ENCODE peak calls at places on chromosomes 3 and 15, in eight cellular contexts. C is A549, E is GM12878, P is IMR-90, J is K562, H is HepG2, M is SK-N-SH, F is H1. K is an unnamed sample.
A peak's percentile ranks its signal among the peaks of the same experiment; 100 is the strongest.

GRCh38 chr3:72133329-72134011 is 348.5 kb upstream of the PROK2 start:
- DNase-seq in F (no peak), M (no peak), C (no peak), J (peak; percentile 47), E (no peak), P (no peak), H (peak; percentile 15), K (no peak)

GRCh38 chr3:31369637-31370036 is 163.1 kb upstream of the STT3B start:
- DNase-seq in F (no peak), H (peak; percentile 29), M (no peak), C (no peak), E (no peak), P (peak; percentile 48), J (no peak), K (no peak)

GRCh38 chr3:147422226-147422933 is 13.2 kb downstream of the ZIC1 start:
- DNase-seq in M (no peak), H (no peak), F (no peak), P (no peak), E (no peak), C (no peak), J (no peak), K (no peak)

GRCh38 chr3:76321615-76322014 is 536.3 kb upstream of the ZNF717 start:
- DNase-seq in H (no peak), M (no peak), C (no peak), F (no peak), J (no peak), P (no peak), E (no peak), K (no peak)

GRCh38 chr3:194276768-194277546 is 74.2 kb downstream of the CPN2 start:
- DNase-seq in E (no peak), P (peak; percentile 52), H (no peak), J (no peak), F (no peak), C (no peak), M (no peak), K (peak; percentile 12)

GRCh38 chr15:92821491-92822116 is 78.5 kb upstream of the CHD2 start:
- DNase-seq in F (no peak), M (no peak), H (no peak), J (no peak), E (no peak), C (no peak), P (peak; percentile 49), K (no peak)

GRCh38 chr3:61632568-61633175 is 71.3 kb downstream of the PTPRG start:
- DNase-seq in J (no peak), C (no peak), E (no peak), F (no peak), P (peak; percentile 50), H (no peak), M (no peak), K (no peak)

GRCh38 chr3:16329036-16329791 is 64.2 kb downstream of the OXNAD1 start:
- DNase-seq in C (no peak), P (no peak), M (no peak), F (no peak), E (no peak), H (no peak), J (no peak), K (no peak)

GRCh38 chr3:194031867-194032635 is 103.9 kb upstream of the HES1 start:
- DNase-seq in M (no peak), J (no peak), H (no peak), E (no peak), F (no peak), P (no peak), C (no peak), K (no peak)

GRCh38 chr3:189446959-189447560 is 184.1 kb upstream of the TP63 start:
- DNase-seq in P (no peak), H (no peak), E (no peak), J (no peak), M (no peak), C (no peak), F (no peak), K (no peak)

GRCh38 chr15:70605606-70606410 is 157.6 kb downstream of the UACA start:
- DNase-seq in M (peak; percentile 65), E (no peak), J (no peak), P (peak; percentile 84), H (peak; percentile 42), C (no peak), F (no peak), K (no peak)

GRCh38 chr3:172034786-172035685 is 4.3 kb upstream of the FNDC3B start:
- DNase-seq in H (no peak), F (peak; percentile 58), M (peak; percentile 31), E (no peak), C (no peak), J (peak; percentile 65), P (peak; percentile 33), K (peak; percentile 37)

GRCh38 chr15:74793135-74794028 is 11.5 kb downstream of the CSK start:
- DNase-seq in E (no peak), H (no peak), J (no peak), P (no peak), M (no peak), F (no peak), C (no peak), K (no peak)

GRCh38 chr3:129699199-129699598 is 92.7 kb upstream of the PLXND1 start:
- DNase-seq in H (no peak), P (no peak), E (no peak), M (no peak), C (no peak), J (peak; percentile 81), F (no peak), K (no peak)

DNA sequence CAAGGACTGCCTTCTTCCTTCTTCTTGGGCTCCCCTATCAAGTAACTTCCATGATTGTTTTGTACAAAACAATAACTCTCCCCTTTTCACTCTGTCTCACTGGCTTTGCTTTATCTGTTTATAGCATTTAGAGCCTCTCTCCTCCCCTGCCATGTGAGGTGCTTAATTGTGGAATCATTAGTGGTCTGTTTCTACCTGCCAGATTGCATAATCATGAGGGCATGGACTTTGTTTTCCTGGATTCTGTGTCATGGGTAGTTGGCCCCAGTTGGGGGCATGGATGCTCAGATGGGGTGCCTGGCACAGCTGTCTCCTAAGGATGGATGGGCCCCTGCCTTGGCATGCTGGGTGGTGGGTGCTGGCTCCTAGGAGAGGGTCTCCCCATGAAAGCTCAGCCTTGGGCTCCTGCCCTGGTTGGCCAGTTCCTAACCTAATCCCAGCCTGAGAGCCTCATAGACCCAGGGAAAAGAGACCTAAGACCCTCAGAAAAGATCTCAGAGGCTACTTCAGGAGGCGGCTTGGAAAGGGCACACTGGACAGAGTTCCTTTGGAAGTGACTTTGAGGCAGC is 8.0 kb upstream of the CTXND1 start:
- DNase-seq in F (no peak), H (no peak), P (no peak), C (no peak), E (no peak), M (no peak), J (no peak), K (no peak)
- TF ChIP-seq USF2 in F (no peak), H (no peak), P (no peak), C (no peak), E (no peak), M (no peak), J (no peak), K (no peak)

GRCh38 chr3:47909607-47910006 is 106.6 kb downstream of the MAP4 start:
- DNase-seq in P (no peak), F (no peak), H (no peak), C (no peak), M (no peak), J (no peak), E (no peak), K (no peak)
- TF ChIP-seq USF2 in P (no peak), F (no peak), H (no peak), C (no peak), M (no peak), J (no peak), E (no peak), K (no peak)

GRCh38 chr15:30043211-30043655 is 39.5 kb upstream of the GOLGA8J start:
- DNase-seq in J (no peak), H (no peak), E (no peak), C (peak; percentile 37), F (no peak), P (peak; percentile 29), M (peak; percentile 40), K (no peak)
- TF ChIP-seq USF2 in J (no peak), H (no peak), E (no peak), C (no peak), F (no peak), P (no peak), M (no peak), K (no peak)

DNA sequence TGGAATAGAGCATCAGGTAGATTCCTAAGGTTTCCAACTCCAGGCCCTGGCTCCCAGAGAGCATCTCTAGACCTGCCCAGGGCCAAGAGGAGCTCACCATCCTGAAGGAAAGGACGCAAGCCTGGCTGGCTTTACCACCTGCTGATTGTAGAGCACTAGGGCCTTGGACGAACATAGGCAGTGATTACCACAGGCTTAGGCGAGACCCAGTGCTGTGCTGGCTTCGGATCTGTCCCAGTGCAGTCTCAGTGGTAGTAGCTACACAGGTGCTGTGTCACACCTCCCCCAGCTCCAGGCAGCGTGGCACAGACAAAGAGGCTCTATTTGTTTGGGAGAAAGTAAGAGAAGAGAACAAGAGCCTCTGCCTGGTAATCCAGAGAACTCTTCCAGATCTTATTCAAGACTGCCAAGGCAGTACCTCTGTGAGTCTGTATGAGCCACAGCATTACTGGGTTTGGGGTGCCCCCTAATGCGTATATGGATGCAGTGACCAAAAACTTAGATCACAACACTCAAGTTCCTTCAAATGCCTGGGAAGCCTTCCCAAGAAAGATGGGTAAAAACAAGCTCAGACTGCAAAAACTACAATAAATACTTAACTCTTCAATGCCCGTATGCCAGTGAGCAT is 25.4 kb downstream of the ISG20 start:
- DNase-seq in F (peak; percentile 47), J (no peak), M (no peak), P (no peak), H (no peak), C (no peak), E (no peak), K (no peak)
- TF ChIP-seq USF2 in F (no peak), J (no peak), M (no peak), P (no peak), H (no peak), C (no peak), E (no peak), K (no peak)

GRCh38 chr3:11204697-11205397 is 50.6 kb downstream of the HRH1 start:
- DNase-seq in F (no peak), M (no peak), P (no peak), E (no peak), J (no peak), H (no peak), C (no peak), K (no peak)
- TF ChIP-seq USF2 in F (no peak), M (no peak), P (no peak), E (no peak), J (no peak), H (no peak), C (no peak), K (no peak)

DNA sequence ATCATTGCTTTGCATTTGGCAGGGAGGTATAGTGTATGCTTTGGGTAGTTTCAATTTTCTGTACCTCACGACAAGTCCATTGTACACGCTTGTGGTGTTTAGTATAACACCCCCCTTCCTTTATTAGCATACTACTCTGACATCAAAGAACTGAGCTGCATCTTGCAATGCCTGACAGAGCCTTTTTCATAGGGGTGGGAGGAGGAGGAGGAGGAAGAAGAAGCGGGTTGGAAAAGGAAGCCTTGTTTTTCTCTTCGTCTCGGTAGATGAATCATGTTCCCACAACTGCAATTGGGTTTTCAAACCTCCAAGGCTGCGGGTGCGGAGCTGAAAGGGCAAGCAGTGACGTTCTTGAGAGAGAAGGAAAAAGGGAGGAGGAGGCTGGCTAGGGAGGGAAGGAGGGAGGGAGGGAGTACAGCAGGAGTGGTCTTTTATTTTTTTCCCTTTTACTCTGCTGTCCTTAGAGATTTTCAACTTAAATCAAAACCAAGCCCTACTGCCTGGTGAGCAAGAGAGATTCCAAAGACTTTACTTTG is 175.7 kb downstream of the KLHL25 start:
- DNase-seq in J (no peak), E (no peak), C (no peak), H (no peak), M (no peak), F (no peak), P (peak; percentile 98), K (peak; percentile 20)
- TF ChIP-seq USF2 in J (no peak), E (no peak), C (no peak), H (no peak), M (no peak), F (no peak), P (no peak), K (no peak)